ENCODE peak calls at places on chromosomes 11 and 22, in four cellular contexts. Z, C, R and L are unnamed samples.
A peak's percentile ranks its signal among the peaks of the same experiment; 100 is the strongest.

GRCh38 chr11:18722293-18722637 is 3.7 kb downstream of the IGSF22 start:
- DNase-seq in Z (no peak), C (no peak), R (no peak), L (no peak)

GRCh38 chr11:68704887-68705286 is 20.5 kb downstream of the GAL start:
- DNase-seq in Z (no peak), C (no peak), R (peak; percentile 22), L (no peak)

GRCh38 chr22:42895087-42895486 is 38.0 kb upstream of the ARFGAP3 start:
- DNase-seq in Z (peak; percentile 76), C (peak; percentile 36), R (no peak), L (peak; percentile 76)

GRCh38 chr22:25942989-25943411 is 201.0 kb downstream of the MYO18B start:
- DNase-seq in Z (no peak), C (no peak), R (no peak), L (no peak)

GRCh38 chr11:112962854-112963367 is 1.7 kb downstream of the NCAM1 start:
- DNase-seq in Z (no peak), C (peak; percentile 5), R (no peak), L (no peak)

GRCh38 chr11:103699216-103699615 is 337.2 kb upstream of the DDI1 start:
- DNase-seq in Z (no peak), C (no peak), R (no peak), L (no peak)

GRCh38 chr11:123543796-123544195 is 110.6 kb downstream of the SCN3B start:
- DNase-seq in Z (no peak), C (no peak), R (no peak), L (no peak)

GRCh38 chr11:13016415-13016814 is 7.3 kb downstream of the RASSF10 start:
- DNase-seq in Z (no peak), C (no peak), R (no peak), L (no peak)

GRCh38 chr11:104402812-104403521 is 239.0 kb upstream of the PDGFD start:
- DNase-seq in Z (peak; percentile 14), C (no peak), R (no peak), L (no peak)

GRCh38 chr11:75275581-75275980 is 35.0 kb downstream of the TPBGL start:
- DNase-seq in Z (peak; percentile 87), C (no peak), R (no peak), L (no peak)

GRCh38 chr11:125376856-125377255 is 119.2 kb downstream of the FEZ1 start:
- DNase-seq in Z (no peak), C (no peak), R (no peak), L (no peak)

GRCh38 chr22:28909375-28909774 is 26.0 kb downstream of the ZNRF3 start:
- DNase-seq in Z (no peak), C (no peak), R (peak; percentile 25), L (peak; percentile 57)

GRCh38 chr11:96329419-96329818 is 13.6 kb downstream of the MAML2 start:
- DNase-seq in Z (no peak), C (no peak), R (no peak), L (no peak)

GRCh38 chr11:31817054-31817620 is 6.0 kb upstream of the PAX6 start:
- DNase-seq in Z (peak; percentile 20), C (no peak), R (peak; percentile 19), L (no peak)

GRCh38 chr11:105000797-105001196 is 22.2 kb downstream of the CASP5 start:
- DNase-seq in Z (peak; percentile 3), C (no peak), R (peak; percentile 23), L (peak; percentile 24)

GRCh38 chr22:38754247-38755154 is 1.3 kb downstream of the SUN2 start:
- DNase-seq in Z (peak; percentile 88), C (no peak), R (no peak), L (no peak)

GRCh38 chr22:20624161-20624616 is 116.8 kb downstream of the MED15 start:
- DNase-seq in Z (no peak), C (no peak), R (no peak), L (peak; percentile 85)

GRCh38 chr11:75406338-75406777 is 7.0 kb downstream of the RPS3 start:
- DNase-seq in Z (no peak), C (no peak), R (peak; percentile 74), L (no peak)

GRCh38 chr11:60485987-60486386 is 6.6 kb upstream of the MS4A12 start:
- DNase-seq in Z (peak; percentile 55), C (peak; percentile 64), R (peak; percentile 64), L (peak; percentile 86)

GRCh38 chr22:20107471-20107901 is 8.4 kb upstream of the RANBP1 start:
- DNase-seq in Z (no peak), C (no peak), R (no peak), L (no peak)

GRCh38 chr11:47603295-47603694 is 9.1 kb upstream of the C1QTNF4 start:
- DNase-seq in Z (no peak), C (no peak), R (no peak), L (no peak)

GRCh38 chr11:108223449-108224149 is 732 bp downstream of the ATM start:
- DNase-seq in Z (peak; percentile 17), C (no peak), R (peak; percentile 56), L (no peak)

GRCh38 chr11:44949160-44950035 is 1.3 kb downstream of the TP53I11 start:
- DNase-seq in Z (peak; percentile 14), C (no peak), R (peak; percentile 48), L (no peak)

GRCh38 chr11:1779034-1779805 is 15.5 kb upstream of the CTSD start:
- DNase-seq in Z (no peak), C (no peak), R (no peak), L (no peak)

GRCh38 chr11:75450826-75451783 is 18.1 kb upstream of the KLHL35 start:
- DNase-seq in Z (peak; percentile 14), C (peak; percentile 53), R (peak; percentile 86), L (no peak)

GRCh38 chr11:116882386-116882785 is 45.0 kb upstream of the APOA1 start:
- DNase-seq in Z (no peak), C (no peak), R (no peak), L (no peak)

GRCh38 chr11:63553759-63554158 is 9.4 kb downstream of the PLAAT2 start:
- DNase-seq in Z (no peak), C (peak; percentile 56), R (no peak), L (no peak)

GRCh38 chr11:8871283-8871775 is 39.7 kb upstream of the AKIP1 start:
- DNase-seq in Z (no peak), C (no peak), R (no peak), L (no peak)

GRCh38 chr22:39940757-39941305 is 19.4 kb upstream of the TMA7B start:
- DNase-seq in Z (no peak), C (no peak), R (no peak), L (no peak)
- TF ChIP-seq SPI1 in Z (no peak), C (no peak), R (no peak), L (no peak)

DNA sequence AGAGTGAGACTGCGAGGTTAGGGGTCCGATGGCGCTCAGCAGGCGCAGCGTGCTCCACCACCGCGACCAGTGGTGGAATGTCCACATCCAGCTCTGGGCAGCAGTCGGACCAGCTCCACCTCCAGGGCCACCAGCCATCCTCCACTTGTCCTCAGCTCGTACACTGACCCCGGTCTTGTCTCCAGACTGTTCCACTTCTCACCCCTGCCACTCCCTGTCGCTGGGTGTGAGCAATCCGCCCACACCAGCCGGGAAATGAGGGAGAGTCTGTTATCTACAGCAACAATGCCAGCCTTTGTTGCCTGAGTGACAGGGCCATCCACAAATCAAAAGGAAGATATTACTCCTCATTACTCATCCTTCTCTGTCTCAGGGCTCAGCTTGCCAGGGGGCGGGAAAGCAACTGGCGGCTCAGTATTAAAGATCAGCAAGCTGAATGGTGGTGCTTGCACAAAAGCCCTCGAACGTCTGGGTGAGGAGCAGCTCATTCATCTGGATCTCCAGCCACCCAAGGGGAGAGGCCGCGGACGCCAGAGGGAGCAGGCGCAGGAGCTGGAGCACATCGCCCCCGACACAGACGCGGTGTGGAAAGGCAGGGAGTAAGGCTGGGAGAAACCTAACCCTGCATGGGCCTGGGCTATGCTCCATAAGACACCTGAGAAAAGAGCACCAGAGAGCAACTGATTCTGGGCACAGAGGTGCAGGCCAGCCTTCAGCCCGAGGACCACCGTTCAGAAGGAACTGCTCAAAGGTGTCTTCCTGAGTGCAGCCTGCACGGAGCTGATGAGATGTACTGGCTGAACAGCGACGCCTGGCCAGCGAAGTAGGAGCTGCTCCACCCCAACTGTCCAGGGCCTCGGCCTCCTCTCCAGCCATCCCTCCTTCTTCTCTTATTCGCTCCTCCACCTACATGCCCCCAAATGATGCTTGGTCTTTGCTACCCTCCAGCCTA is 21.9 kb downstream of the IGSF9B start:
- DNase-seq in Z (no peak), C (no peak), R (peak; percentile 33), L (no peak)
- TF ChIP-seq SPI1 in Z (no peak), C (no peak), R (no peak), L (no peak)

GRCh38 chr11:88494857-88495256 is 157.3 kb upstream of the CTSC start:
- DNase-seq in Z (no peak), C (no peak), R (no peak), L (no peak)
- TF ChIP-seq SPI1 in Z (no peak), C (no peak), R (no peak), L (no peak)

GRCh38 chr11:128714121-128714520 is 20.2 kb downstream of the FLI1 start:
- DNase-seq in Z (no peak), C (no peak), R (no peak), L (no peak)

GRCh38 chr11:128711136-128711535 is 17.3 kb downstream of the FLI1 start:
- DNase-seq in Z (no peak), C (no peak), R (no peak), L (no peak)

GRCh38 chr11:128714881-128715280 is 21.0 kb downstream of the FLI1 start:
- DNase-seq in Z (no peak), C (no peak), R (no peak), L (no peak)

GRCh38 chr11:128715691-128716153 is 21.9 kb downstream of the FLI1 start:
- DNase-seq in Z (no peak), C (no peak), R (no peak), L (no peak)

DNA sequence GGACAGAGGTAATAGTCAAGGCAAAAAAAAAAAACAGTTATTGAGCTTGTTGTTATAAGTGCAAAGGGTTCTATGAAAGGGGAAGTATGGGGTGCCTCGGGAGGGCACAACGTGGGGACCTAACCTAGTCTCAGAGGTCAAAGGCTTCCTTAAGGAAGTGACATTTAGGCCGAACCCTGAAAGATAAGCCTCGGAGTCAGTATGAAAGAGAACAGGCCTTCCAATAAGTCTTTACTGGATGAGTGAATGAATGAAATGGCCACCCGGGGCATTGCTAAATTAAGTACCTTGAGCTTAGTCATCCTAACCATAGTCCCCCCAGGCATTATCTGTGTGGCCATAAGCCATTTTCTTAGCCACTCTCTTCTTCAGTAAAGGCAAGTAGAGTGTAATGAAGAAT is 19.7 kb downstream of the FLI1 start:
- DNase-seq in Z (peak; percentile 64), C (no peak), R (no peak), L (no peak)
- TF ChIP-seq SPI1 in Z (peak; percentile 53), C (no peak), R (no peak), L (no peak)